ENCODE peak calls at places on chromosomes 7 and 10, in four cellular contexts. One of them, this sample, is unnamed.

GRCh38 chr7:115748123-115748738 is 282.3 kb downstream of the TFEC start:
- DNase-seq in thoracic aorta: no peak
- DNase-seq in upper lobe of right lung: no peak
- DNase-seq in AG04450: no peak
- DNase-seq in this sample: no peak

GRCh38 chr10:3825862-3826351 is 40.9 kb upstream of the KLF6 start:
- DNase-seq in upper lobe of right lung: no peak
- DNase-seq in AG04450: no peak
- DNase-seq in thoracic aorta: no peak
- DNase-seq in this sample: no peak

GRCh38 chr10:71852335-71852937 is 1.4 kb upstream of the PSAP start:
- DNase-seq in thoracic aorta: no peak
- DNase-seq in AG04450: no peak
- DNase-seq in upper lobe of right lung: peak; percentile 84
- DNase-seq in this sample: no peak

GRCh38 chr10:94334857-94335256 is 27.9 kb downstream of the NOC3L start:
- DNase-seq in upper lobe of right lung: no peak
- DNase-seq in AG04450: no peak
- DNase-seq in thoracic aorta: no peak
- DNase-seq in this sample: no peak

GRCh38 chr10:1660815-1661214 is 76.5 kb downstream of the ADARB2 start:
- DNase-seq in thoracic aorta: no peak
- DNase-seq in upper lobe of right lung: no peak
- DNase-seq in AG04450: no peak
- DNase-seq in this sample: no peak

GRCh38 chr7:11706666-11707605 is 125.1 kb downstream of the THSD7A start:
- DNase-seq in AG04450: no peak
- DNase-seq in upper lobe of right lung: no peak
- DNase-seq in thoracic aorta: no peak
- DNase-seq in this sample: no peak

GRCh38 chr7:106737202-106737562 is 76.2 kb upstream of the CCDC71L start:
- DNase-seq in upper lobe of right lung: no peak
- DNase-seq in AG04450: no peak
- DNase-seq in thoracic aorta: no peak
- DNase-seq in this sample: no peak

GRCh38 chr10:63720072-63720537 is 198.9 kb downstream of the REEP3 start:
- DNase-seq in AG04450: no peak
- DNase-seq in thoracic aorta: no peak
- DNase-seq in upper lobe of right lung: no peak
- DNase-seq in this sample: peak; percentile 21

GRCh38 chr7:96719164-96719563 is 9.5 kb upstream of the SEM1 start:
- DNase-seq in thoracic aorta: no peak
- DNase-seq in AG04450: no peak
- DNase-seq in upper lobe of right lung: no peak
- DNase-seq in this sample: no peak

GRCh38 chr10:33180390-33180789 is 154.1 kb downstream of the NRP1 start:
- DNase-seq in AG04450: no peak
- DNase-seq in thoracic aorta: no peak
- DNase-seq in upper lobe of right lung: no peak
- DNase-seq in this sample: no peak

GRCh38 chr7:106848851-106849442 is 16.1 kb upstream of the PIK3CG start:
- DNase-seq in upper lobe of right lung: no peak
- DNase-seq in AG04450: peak; percentile 65
- DNase-seq in thoracic aorta: no peak
- DNase-seq in this sample: no peak

GRCh38 chr10:3500408-3500856 is 284.6 kb downstream of the KLF6 start:
- DNase-seq in upper lobe of right lung: peak; percentile 79
- DNase-seq in AG04450: peak; percentile 59
- DNase-seq in thoracic aorta: peak; percentile 54
- DNase-seq in this sample: no peak

GRCh38 chr7:150927954-150928340 is 50.2 kb downstream of the KCNH2 start:
- DNase-seq in thoracic aorta: no peak
- DNase-seq in AG04450: no peak
- DNase-seq in upper lobe of right lung: no peak
- DNase-seq in this sample: no peak

GRCh38 chr10:12507165-12507870 is 158.0 kb downstream of the CAMK1D start:
- DNase-seq in thoracic aorta: no peak
- DNase-seq in upper lobe of right lung: no peak
- DNase-seq in AG04450: no peak
- DNase-seq in this sample: no peak

GRCh38 chr7:105713488-105714465 is 132.5 kb upstream of the EFCAB10 start:
- DNase-seq in upper lobe of right lung: no peak
- DNase-seq in thoracic aorta: no peak
- DNase-seq in AG04450: no peak
- DNase-seq in this sample: no peak
- H3K9me3 ChIP-seq in upper lobe of right lung: no peaks in the 10 kb centered on the region
- H3K9me3 ChIP-seq in thoracic aorta: peaks cover 2% of the 10 kb centered on the region
- H3K9me3 ChIP-seq in AG04450: peaks cover 17% of the 10 kb centered on the region
- H3K9me3 ChIP-seq in this sample: peaks cover 5% of the 10 kb centered on the region

GRCh38 chr7:72038022-72038732 is 374.0 kb downstream of the CALN1 start:
- DNase-seq in AG04450: no peak
- DNase-seq in upper lobe of right lung: no peak
- DNase-seq in thoracic aorta: no peak
- DNase-seq in this sample: no peak

GRCh38 chr7:72042855-72043254 is 369.3 kb downstream of the CALN1 start:
- DNase-seq in upper lobe of right lung: no peak
- DNase-seq in AG04450: no peak
- DNase-seq in thoracic aorta: no peak
- DNase-seq in this sample: no peak

GRCh38 chr7:72037494-72037893 is 374.6 kb downstream of the CALN1 start:
- DNase-seq in AG04450: no peak
- DNase-seq in upper lobe of right lung: no peak
- DNase-seq in thoracic aorta: no peak
- DNase-seq in this sample: no peak

GRCh38 chr7:72040641-72041040 is 371.5 kb downstream of the CALN1 start:
- DNase-seq in upper lobe of right lung: no peak
- DNase-seq in thoracic aorta: no peak
- DNase-seq in AG04450: no peak
- DNase-seq in this sample: no peak

GRCh38 chr7:72039460-72039859 is 372.7 kb downstream of the CALN1 start:
- DNase-seq in upper lobe of right lung: no peak
- DNase-seq in thoracic aorta: no peak
- DNase-seq in AG04450: no peak
- DNase-seq in this sample: no peak
- H3K9me3 ChIP-seq in upper lobe of right lung: no peaks in the 10 kb centered on the region
- H3K9me3 ChIP-seq in thoracic aorta: no peaks in the 10 kb centered on the region
- H3K9me3 ChIP-seq in AG04450: peaks cover 29% of the 10 kb centered on the region
- H3K9me3 ChIP-seq in this sample: no peaks in the 10 kb centered on the region

GRCh38 chr7:32519763-32520162 is 24.5 kb downstream of the AVL9 start:
- DNase-seq in AG04450: no peak
- DNase-seq in upper lobe of right lung: no peak
- DNase-seq in thoracic aorta: no peak
- DNase-seq in this sample: no peak
- H3K9me3 ChIP-seq in AG04450: peaks cover 31% of the 10 kb centered on the region
- H3K9me3 ChIP-seq in upper lobe of right lung: no peaks in the 10 kb centered on the region
- H3K9me3 ChIP-seq in thoracic aorta: no peaks in the 10 kb centered on the region
- H3K9me3 ChIP-seq in this sample: no peaks in the 10 kb centered on the region

GRCh38 chr10:43644252-43644651 is 4.4 kb downstream of the ZNF32 start:
- DNase-seq in thoracic aorta: no peak
- DNase-seq in AG04450: no peak
- DNase-seq in upper lobe of right lung: no peak
- DNase-seq in this sample: no peak
- H3K9me3 ChIP-seq in thoracic aorta: peaks cover 43% of the 10 kb centered on the region
- H3K9me3 ChIP-seq in AG04450: peaks cover 40% of the 10 kb centered on the region
- H3K9me3 ChIP-seq in upper lobe of right lung: peaks cover 54% of the 10 kb centered on the region
- H3K9me3 ChIP-seq in this sample: peaks cover 41% of the 10 kb centered on the region

GRCh38 chr10:42543840-42544372 is 94.5 kb downstream of the ZNF33B start:
- DNase-seq in thoracic aorta: no peak
- DNase-seq in AG04450: no peak
- DNase-seq in upper lobe of right lung: no peak
- DNase-seq in this sample: no peak
- H3K9me3 ChIP-seq in thoracic aorta: peaks cover 69% of the 10 kb centered on the region
- H3K9me3 ChIP-seq in AG04450: peaks cover 10% of the 10 kb centered on the region
- H3K9me3 ChIP-seq in upper lobe of right lung: peaks cover 43% of the 10 kb centered on the region
- H3K9me3 ChIP-seq in this sample: no peaks in the 10 kb centered on the region

GRCh38 chr7:56219017-56219416 is 102.8 kb upstream of the NUPR2 start:
- DNase-seq in AG04450: no peak
- DNase-seq in thoracic aorta: no peak
- DNase-seq in upper lobe of right lung: no peak
- DNase-seq in this sample: no peak
- H3K9me3 ChIP-seq in AG04450: peaks cover 24% of the 10 kb centered on the region
- H3K9me3 ChIP-seq in thoracic aorta: no peaks in the 10 kb centered on the region
- H3K9me3 ChIP-seq in upper lobe of right lung: no peaks in the 10 kb centered on the region
- H3K9me3 ChIP-seq in this sample: no peaks in the 10 kb centered on the region

GRCh38 chr10:26527018-26527417 is 88.9 kb downstream of the APBB1IP start:
- DNase-seq in upper lobe of right lung: no peak
- DNase-seq in AG04450: no peak
- DNase-seq in thoracic aorta: no peak
- DNase-seq in this sample: no peak
- H3K9me3 ChIP-seq in upper lobe of right lung: no peaks in the 10 kb centered on the region
- H3K9me3 ChIP-seq in AG04450: peaks cover 24% of the 10 kb centered on the region
- H3K9me3 ChIP-seq in thoracic aorta: no peaks in the 10 kb centered on the region
- H3K9me3 ChIP-seq in this sample: no peaks in the 10 kb centered on the region

This sample was measured in T-helper 17 cell.